ENCODE peak calls at places on chromosomes 12 and 14, in nine cellular contexts. N, X, K, G, P, I, J, O and U are unnamed samples.

GRCh38 chr12:121990692-121991603 is 30.7 kb upstream of the BCL7A start:
- DNase-seq in N (no peak), X (no peak), K (no peak), G (no peak), P (no peak), I (no peak), J (no peak), O (peak), U (no peak)

GRCh38 chr14:65509842-65510241 is 97.3 kb downstream of the FUT8 start:
- DNase-seq in N (no peak), X (no peak), K (no peak), G (no peak), P (no peak), I (no peak), J (no peak), O (no peak), U (no peak)

GRCh38 chr14:104563742-104564615 is 15.6 kb upstream of the C14orf180 start:
- DNase-seq in N (peak), X (peak), K (peak), G (peak), P (peak), I (peak), J (peak), O (peak), U (no peak)

GRCh38 chr14:81401420-81402122 is 1.4 kb upstream of the STON2 start:
- DNase-seq in N (no peak), X (peak), K (no peak), G (no peak), P (no peak), I (no peak), J (no peak), O (peak), U (peak)

GRCh38 chr14:82710257-82710841 is 1176.7 kb upstream of the SEL1L start:
- DNase-seq in N (peak), X (peak), K (peak), G (no peak), P (peak), I (peak), J (peak), O (peak), U (peak)

GRCh38 chr14:60245316-60246177 is 3.5 kb upstream of the PPM1A start:
- DNase-seq in N (no peak), X (no peak), K (no peak), G (no peak), P (no peak), I (no peak), J (peak), O (no peak), U (no peak)

GRCh38 chr14:94615823-94616570 is 3.8 kb downstream of the SERPINA3 start:
- DNase-seq in N (no peak), X (no peak), K (no peak), G (no peak), P (no peak), I (no peak), J (no peak), O (no peak), U (no peak)

GRCh38 chr12:70221626-70222025 is 21.6 kb upstream of the CNOT2 start:
- DNase-seq in N (no peak), X (no peak), K (no peak), G (no peak), P (no peak), I (no peak), J (no peak), O (no peak), U (no peak)

GRCh38 chr14:104181761-104182530 is 43.6 kb downstream of the KIF26A start:
- DNase-seq in N (no peak), X (no peak), K (no peak), G (peak), P (no peak), I (no peak), J (no peak), O (no peak), U (no peak)

GRCh38 chr12:124386059-124386458 is 91.2 kb downstream of the RFLNA start:
- DNase-seq in N (no peak), X (no peak), K (peak), G (no peak), P (no peak), I (no peak), J (no peak), O (peak), U (no peak)

GRCh38 chr12:90510948-90511347 is 444.0 kb downstream of the CCER1 start:
- DNase-seq in N (no peak), X (peak), K (no peak), G (no peak), P (no peak), I (no peak), J (no peak), O (peak), U (no peak)

GRCh38 chr14:104384776-104385071 is 194.8 kb upstream of the C14orf180 start:
- DNase-seq in N (no peak), X (no peak), K (no peak), G (peak), P (no peak), I (no peak), J (no peak), O (no peak), U (no peak)

GRCh38 chr12:121404734-121405133 is 4.8 kb downstream of the RNF34 start:
- DNase-seq in N (peak), X (no peak), K (no peak), G (no peak), P (no peak), I (no peak), J (peak), O (no peak), U (no peak)

GRCh38 chr12:52211716-52212585 is 20.1 kb upstream of the KRT80 start:
- DNase-seq in N (peak), X (no peak), K (no peak), G (peak), P (no peak), I (peak), J (no peak), O (no peak), U (no peak)

GRCh38 chr12:120718055-120718454 is 7.6 kb upstream of the ACADS start:
- DNase-seq in N (peak), X (no peak), K (no peak), G (no peak), P (no peak), I (no peak), J (no peak), O (no peak), U (no peak)

GRCh38 chr14:70828188-70828587 is 18.9 kb upstream of the MAP3K9 start:
- DNase-seq in N (no peak), X (no peak), K (no peak), G (no peak), P (no peak), I (no peak), J (no peak), O (no peak), U (no peak)

GRCh38 chr14:99234982-99235491 is 37.0 kb downstream of the BCL11B start:
- DNase-seq in N (no peak), X (no peak), K (no peak), G (no peak), P (no peak), I (peak), J (no peak), O (no peak), U (no peak)

GRCh38 chr14:76298896-76299295 is 77.0 kb upstream of the ESRRB start:
- DNase-seq in N (no peak), X (no peak), K (no peak), G (no peak), P (no peak), I (peak), J (no peak), O (no peak), U (no peak)

GRCh38 chr14:49250109-49250508 is 336.1 kb downstream of the RPS29 start:
- DNase-seq in N (no peak), X (peak), K (no peak), G (no peak), P (no peak), I (no peak), J (no peak), O (peak), U (peak)

GRCh38 chr14:32109676-32110075 is 32.6 kb downstream of the ARHGAP5 start:
- DNase-seq in N (no peak), X (peak), K (no peak), G (no peak), P (no peak), I (no peak), J (no peak), O (peak), U (peak)

GRCh38 chr12:108565976-108566375 is 3.6 kb downstream of the ISCU start:
- DNase-seq in N (peak), X (peak), K (peak), G (peak), P (peak), I (peak), J (peak), O (peak), U (no peak)

GRCh38 chr12:3686463-3686862 is 66.4 kb downstream of the CRACR2A start:
- DNase-seq in N (no peak), X (no peak), K (no peak), G (no peak), P (no peak), I (no peak), J (no peak), O (no peak), U (no peak)

GRCh38 chr12:3683670-3684069 is 69.2 kb downstream of the CRACR2A start:
- DNase-seq in N (no peak), X (peak), K (no peak), G (no peak), P (no peak), I (no peak), J (no peak), O (peak), U (no peak)

GRCh38 chr12:3684449-3685051 is 68.4 kb downstream of the CRACR2A start:
- DNase-seq in N (no peak), X (no peak), K (peak), G (no peak), P (no peak), I (no peak), J (no peak), O (no peak), U (no peak)

GRCh38 chr12:3681595-3681921 is 71.4 kb downstream of the CRACR2A start:
- DNase-seq in N (no peak), X (no peak), K (no peak), G (no peak), P (no peak), I (no peak), J (no peak), O (no peak), U (no peak)

GRCh38 chr12:3685813-3686212 is 67.1 kb downstream of the CRACR2A start:
- DNase-seq in N (no peak), X (no peak), K (no peak), G (no peak), P (no peak), I (no peak), J (no peak), O (no peak), U (no peak)
- TF ChIP-seq CTCF in N (no peak), X (no peak), K (no peak), G (no peak), P (no peak), I (no peak), J (no peak), O (no peak), U (no peak)

GRCh38 chr14:67389261-67389660 is 22.7 kb downstream of the PLEK2 start:
- DNase-seq in N (no peak), X (no peak), K (no peak), G (no peak), P (no peak), I (no peak), J (no peak), O (no peak), U (no peak)
- TF ChIP-seq CTCF in N (no peak), X (no peak), K (no peak), G (no peak), P (no peak), I (no peak), J (no peak), O (no peak), U (no peak)

GRCh38 chr12:46754550-46754949 is 71.2 kb downstream of the SLC38A4 start:
- DNase-seq in N (no peak), X (no peak), K (no peak), G (no peak), P (no peak), I (no peak), J (no peak), O (no peak), U (no peak)
- TF ChIP-seq CTCF in N (no peak), X (no peak), K (no peak), G (no peak), P (no peak), I (no peak), J (no peak), O (no peak), U (no peak)

DNA sequence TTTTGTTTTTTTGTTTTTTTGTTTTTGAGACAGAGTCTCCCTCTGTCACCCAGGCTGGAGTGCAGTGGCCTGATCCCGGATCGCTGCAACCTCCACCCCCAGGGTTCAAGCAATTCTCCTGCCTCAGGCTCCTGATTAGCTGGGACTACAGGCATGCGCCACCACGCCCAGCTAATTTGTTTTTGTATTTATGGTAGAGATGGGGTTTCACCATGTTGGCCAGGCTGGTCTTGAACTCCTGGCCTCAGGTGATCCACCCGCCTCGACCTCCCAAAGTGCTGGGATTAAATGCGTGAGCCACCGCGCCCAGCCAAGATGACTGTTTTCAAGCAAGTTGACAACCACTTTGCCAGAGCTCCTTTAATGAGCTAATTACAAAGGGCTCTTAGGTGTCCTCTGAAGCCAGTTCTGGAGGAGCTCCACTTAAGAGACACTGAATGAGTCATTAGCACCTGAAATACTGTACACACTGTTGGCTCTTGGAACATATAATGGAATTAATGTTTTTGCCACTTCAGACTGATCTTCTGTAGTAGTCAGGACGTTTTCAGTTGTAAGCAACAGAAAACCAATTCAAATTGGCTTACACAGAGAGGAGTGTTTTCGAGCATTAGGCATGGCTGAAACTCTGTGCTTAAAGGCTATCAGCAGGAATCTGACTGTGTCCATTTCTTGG is 55.4 kb upstream of the MED13L start:
- DNase-seq in N (no peak), X (no peak), K (no peak), G (no peak), P (no peak), I (no peak), J (no peak), O (no peak), U (no peak)
- TF ChIP-seq CTCF in N (no peak), X (no peak), K (no peak), G (no peak), P (no peak), I (no peak), J (no peak), O (no peak), U (no peak)

GRCh38 chr12:40105515-40106201 is at the start of gene SLC2A13:
- DNase-seq in N (peak), X (peak), K (peak), G (peak), P (peak), I (peak), J (peak), O (peak), U (peak)
- TF ChIP-seq CTCF in N (no peak), X (no peak), K (no peak), G (no peak), P (no peak), I (peak), J (no peak), O (no peak), U (no peak)

GRCh38 chr14:106528717-106529116 is 1002.3 kb downstream of the TMEM121 start:
- DNase-seq in N (no peak), X (no peak), K (no peak), G (no peak), P (no peak), I (no peak), J (peak), O (peak), U (no peak)

GRCh38 chr14:106530031-106530422 is 1003.6 kb downstream of the TMEM121 start:
- DNase-seq in N (no peak), X (no peak), K (no peak), G (no peak), P (no peak), I (no peak), J (no peak), O (no peak), U (no peak)

DNA sequence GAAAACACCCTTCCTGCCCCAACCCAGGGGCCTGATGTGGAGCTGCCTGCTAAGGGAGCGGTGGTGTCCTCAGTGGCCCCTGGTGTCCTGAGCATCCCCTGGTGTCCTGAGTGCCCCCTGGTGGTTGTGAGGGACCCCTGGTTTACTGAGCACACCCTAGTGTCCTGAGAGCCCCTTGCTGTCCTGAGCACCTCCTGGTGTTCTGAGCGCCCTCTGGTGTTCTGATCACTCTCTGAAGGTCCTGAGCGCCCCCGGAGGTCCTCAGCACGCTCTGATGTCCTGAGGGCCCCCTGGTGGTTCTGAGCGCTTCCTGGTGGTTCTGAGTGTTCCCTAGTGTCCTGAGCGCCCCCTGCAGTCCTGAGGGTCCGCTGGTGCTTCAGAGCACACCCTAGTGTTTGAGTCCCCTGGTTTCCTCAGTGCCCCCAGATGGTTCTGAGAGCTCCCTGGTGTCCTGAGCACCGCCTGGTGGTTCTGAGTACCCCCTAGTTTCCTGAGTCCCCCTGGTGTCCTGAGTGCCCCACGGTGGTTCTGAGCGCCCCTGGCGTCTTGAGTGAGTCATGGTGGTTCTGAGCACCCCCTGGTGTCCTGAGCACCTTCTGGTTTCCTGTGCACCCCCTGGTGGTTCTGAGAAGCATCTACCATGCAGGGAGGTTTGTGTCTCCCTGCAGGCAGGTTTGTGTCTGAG is 1004.2 kb downstream of the TMEM121 start:
- DNase-seq in N (peak), X (no peak), K (no peak), G (no peak), P (no peak), I (no peak), J (peak), O (no peak), U (no peak)
- TF ChIP-seq CTCF in N (peak), X (peak), K (no peak), G (no peak), P (no peak), I (peak), J (peak), O (no peak), U (no peak)

GRCh38 chr14:75002392-75003249 is at the start of gene EIF2B2:
- DNase-seq in N (peak), X (peak), K (peak), G (peak), P (peak), I (peak), J (peak), O (peak), U (peak)
- TF ChIP-seq CTCF in N (peak), X (peak), K (peak), G (no peak), P (no peak), I (peak), J (no peak), O (no peak), U (no peak)

DNA sequence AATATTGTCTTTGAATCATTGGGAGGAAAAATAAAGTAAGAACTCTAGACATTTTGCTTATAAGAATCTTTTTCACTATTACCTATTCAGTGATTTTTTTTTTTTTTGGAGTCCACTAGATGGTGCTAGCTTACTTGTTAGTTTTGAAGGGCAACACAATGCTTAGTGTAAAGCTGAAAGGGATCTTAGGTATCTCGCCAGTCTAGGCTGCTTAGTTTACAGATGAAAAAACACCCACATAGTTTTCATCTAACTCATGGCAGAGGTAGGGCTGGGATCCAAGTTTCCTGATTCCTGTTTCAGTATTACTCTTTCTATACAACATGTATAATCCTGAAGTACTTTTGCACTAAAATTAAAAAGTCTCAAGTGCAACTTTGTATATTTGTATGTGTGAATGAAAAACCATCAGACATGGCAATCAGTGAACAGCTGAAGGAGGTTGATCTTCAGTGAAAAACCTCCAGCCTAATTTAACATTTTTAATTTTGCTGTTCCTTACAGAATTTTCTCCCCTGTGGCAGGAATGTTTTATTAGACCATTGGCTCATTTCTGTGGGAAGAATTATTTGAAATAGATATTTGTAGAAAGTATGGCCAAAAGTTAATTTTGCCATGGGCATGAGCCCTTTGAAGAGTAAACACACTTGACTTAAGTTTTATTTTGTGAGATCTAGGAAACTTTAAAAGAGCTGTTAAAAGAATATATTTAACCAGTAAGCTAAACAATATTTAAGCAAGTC is 40.7 kb downstream of the LRRIQ1 start:
- DNase-seq in N (no peak), X (peak), K (no peak), G (no peak), P (no peak), I (peak), J (peak), O (peak), U (peak)
- TF ChIP-seq CTCF in N (peak), X (peak), K (peak), G (peak), P (peak), I (peak), J (peak), O (peak), U (peak)

GRCh38 chr12:128178971-128179370 is 88.0 kb upstream of the TMEM132C start:
- DNase-seq in N (no peak), X (no peak), K (no peak), G (no peak), P (no peak), I (peak), J (no peak), O (no peak), U (no peak)
- TF ChIP-seq CTCF in N (no peak), X (no peak), K (no peak), G (no peak), P (no peak), I (no peak), J (no peak), O (no peak), U (no peak)